ENCODE peak calls at places on chromosomes 13 and 19, in eight cellular contexts. V, C, W, J, O, D, N and S are unnamed samples.
A peak's percentile ranks its signal among the peaks of the same experiment; 100 is the strongest.

GRCh38 chr19:43759515-43759914 is 4.8 kb upstream of the SMG9 start:
- DNase-seq in C (peak; percentile 96), O (no peak), N (peak; percentile 98), V (no peak), D (no peak), W (peak; percentile 55), J (no peak), S (no peak)

GRCh38 chr19:30669329-30670010 is 297.3 kb downstream of the ZNF536 start:
- DNase-seq in D (peak; percentile 90), V (peak; percentile 92), W (peak; percentile 12), N (peak; percentile 23), C (peak; percentile 55), O (peak; percentile 88), J (peak; percentile 68), S (peak; percentile 91)

GRCh38 chr19:498591-498950 is 2.3 kb downstream of the MADCAM1 start:
- DNase-seq in O (peak; percentile 29), C (no peak), D (no peak), J (no peak), V (no peak), W (no peak), N (no peak), S (no peak)

GRCh38 chr19:953501-954271 is 27.9 kb downstream of the ARID3A start:
- DNase-seq in J (no peak), O (peak; percentile 68), W (no peak), D (no peak), V (no peak), N (no peak), C (no peak), S (peak; percentile 28)

GRCh38 chr19:41691268-41691970 is 3.3 kb upstream of the CEACAM7 start:
- DNase-seq in N (peak; percentile 21), D (peak; percentile 68), V (peak; percentile 45), C (peak; percentile 40), O (no peak), J (no peak), W (no peak), S (no peak)

GRCh38 chr19:38233740-38234251 is 9.8 kb upstream of the DPF1 start:
- DNase-seq in C (peak; percentile 83), J (peak; percentile 83), V (peak; percentile 97), N (peak; percentile 74), D (peak; percentile 95), O (peak; percentile 95), W (peak; percentile 59), S (peak; percentile 95)

GRCh38 chr19:16416574-16416973 is 55.2 kb downstream of the EPS15L1 start:
- DNase-seq in D (no peak), C (no peak), J (no peak), O (no peak), N (no peak), W (peak; percentile 10), V (no peak), S (no peak)

GRCh38 chr13:88622362-88622973 is 951.3 kb downstream of the SLITRK5 start:
- DNase-seq in W (no peak), O (no peak), J (no peak), N (peak; percentile 89), D (no peak), C (peak; percentile 4), V (no peak), S (no peak)

GRCh38 chr19:46016426-46017094 is 6.3 kb downstream of the PGLYRP1 start:
- DNase-seq in O (peak; percentile 95), D (peak; percentile 95), V (peak; percentile 92), W (peak; percentile 68), N (peak; percentile 83), C (peak; percentile 82), J (peak; percentile 83), S (peak; percentile 90)

GRCh38 chr13:99828114-99828513 is 143.5 kb downstream of the ZIC5 start:
- DNase-seq in O (no peak), N (no peak), V (no peak), J (no peak), D (no peak), C (no peak), W (no peak), S (no peak)

GRCh38 chr19:4052114-4052992 is 14.3 kb downstream of the ZBTB7A start:
- DNase-seq in W (peak; percentile 20), D (peak; percentile 91), V (no peak), J (no peak), C (peak; percentile 85), N (peak; percentile 80), O (peak; percentile 86), S (no peak)

GRCh38 chr13:24148414-24149305 is 11.9 kb upstream of the SPATA13 start:
- DNase-seq in V (no peak), C (peak; percentile 86), N (peak; percentile 97), W (peak; percentile 99), J (no peak), D (no peak), O (no peak), S (no peak)

GRCh38 chr13:36872621-36873020 is 47.4 kb downstream of the SMAD9 start:
- DNase-seq in C (no peak), D (no peak), V (no peak), W (no peak), O (no peak), N (no peak), J (no peak), S (peak; percentile 6)

GRCh38 chr19:12828494-12828893 is 5.9 kb downstream of the RTBDN start:
- DNase-seq in N (peak; percentile 32), C (peak; percentile 70), D (no peak), V (peak; percentile 73), W (no peak), J (no peak), O (no peak), S (peak; percentile 69)

GRCh38 chr19:56834564-56835375 is 5.8 kb downstream of the PEG3 start:
- DNase-seq in D (no peak), W (no peak), J (no peak), V (no peak), N (no peak), C (no peak), O (no peak), S (no peak)

GRCh38 chr13:108769213-108770070 is 140.0 kb downstream of the MYO16 start:
- DNase-seq in V (no peak), C (peak; percentile 33), D (no peak), O (no peak), N (peak; percentile 53), J (no peak), W (no peak), S (no peak)

GRCh38 chr19:39407644-39408391 is 1.2 kb downstream of the ZFP36 start:
- DNase-seq in J (peak; percentile 56), O (peak; percentile 87), W (no peak), V (peak; percentile 30), D (peak; percentile 94), C (no peak), N (peak; percentile 57), S (no peak)

GRCh38 chr19:28377077-28377476 is 835.9 kb downstream of the UQCRFS1 start:
- DNase-seq in D (no peak), C (no peak), W (no peak), J (no peak), N (no peak), O (no peak), V (no peak), S (peak; percentile 51)

GRCh38 chr19:57302727-57303401 is 17.4 kb upstream of the ZNF543 start:
- DNase-seq in V (no peak), C (no peak), W (no peak), J (no peak), N (no peak), D (no peak), O (no peak), S (no peak)

DNA sequence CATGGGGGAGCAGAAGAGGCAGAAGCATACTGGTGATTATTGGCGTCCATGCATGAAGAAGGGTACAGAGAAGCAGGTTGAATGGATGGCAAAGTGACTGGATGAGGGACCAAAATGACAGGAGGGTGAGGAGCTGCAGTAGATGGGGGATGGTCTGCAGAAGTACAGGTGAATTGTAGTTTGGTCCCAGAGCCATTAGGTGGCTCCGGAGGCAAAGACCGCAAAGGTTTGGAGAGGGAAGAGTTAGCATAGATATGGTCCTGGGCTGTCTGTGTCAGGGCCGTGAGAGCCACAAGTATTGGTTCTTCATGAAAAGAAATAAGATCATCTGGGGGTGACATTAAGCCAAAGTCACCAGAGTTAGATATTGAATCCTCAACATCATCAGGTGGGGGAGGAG is 59.0 kb upstream of the ZNF726 start:
- DNase-seq in W (no peak), J (no peak), O (no peak), N (no peak), V (no peak), C (no peak), D (no peak), S (no peak)
- TF ChIP-seq CTCF in W (no peak), J (no peak), O (no peak), N (no peak), V (no peak), C (no peak), D (no peak), S (no peak)

GRCh38 chr13:95588134-95588533 is 35.6 kb downstream of the CLDN10 start:
- DNase-seq in C (no peak), V (no peak), D (no peak), W (no peak), N (peak; percentile 80), O (no peak), J (no peak), S (no peak)
- TF ChIP-seq CTCF in C (no peak), V (no peak), D (no peak), W (no peak), N (no peak), O (no peak), J (no peak), S (no peak)

GRCh38 chr19:47309038-47309437 is 623 bp upstream of the C5AR1 start:
- DNase-seq in V (no peak), N (no peak), C (peak; percentile 49), O (no peak), W (no peak), J (no peak), D (no peak), S (no peak)

GRCh38 chr19:47310819-47311218 is 1.2 kb downstream of the C5AR1 start:
- DNase-seq in O (peak; percentile 90), V (no peak), J (peak; percentile 50), C (peak; percentile 94), D (peak; percentile 89), N (peak; percentile 78), W (peak; percentile 21), S (no peak)

GRCh38 chr19:47312366-47313006 is 2.8 kb downstream of the C5AR1 start:
- DNase-seq in J (no peak), O (no peak), D (no peak), N (no peak), V (no peak), W (no peak), C (no peak), S (no peak)

GRCh38 chr19:47310323-47310722 is 662 bp downstream of the C5AR1 start:
- DNase-seq in W (no peak), C (no peak), J (no peak), D (no peak), V (no peak), N (no peak), O (no peak), S (no peak)

GRCh38 chr19:47309608-47310007 is at the start of gene C5AR1:
- DNase-seq in N (no peak), J (peak; percentile 41), C (peak; percentile 16), W (no peak), V (no peak), O (peak; percentile 90), D (peak; percentile 89), S (no peak)
- TF ChIP-seq CTCF in N (no peak), J (no peak), C (no peak), W (no peak), V (no peak), O (no peak), D (no peak), S (no peak)

DNA sequence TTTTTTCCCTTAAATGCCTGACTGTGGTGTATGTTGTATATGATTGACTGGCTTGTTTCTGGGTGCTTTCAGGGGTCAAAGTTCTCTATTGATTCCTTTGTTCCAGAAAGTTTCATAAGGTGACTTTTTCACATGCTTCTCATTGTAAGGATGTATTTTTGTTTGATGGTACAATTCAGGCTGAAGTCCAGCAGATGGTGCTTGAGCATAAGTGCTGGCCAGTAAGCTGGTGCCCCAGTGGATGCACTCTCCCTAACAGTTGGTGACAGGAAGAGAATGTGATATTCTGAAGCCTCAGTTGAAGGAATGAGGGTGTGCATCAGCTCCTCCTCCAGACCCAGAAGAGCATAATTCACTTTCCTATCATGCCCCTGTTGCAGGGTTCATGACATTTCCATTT is 1941.6 kb upstream of the PRR20A start:
- DNase-seq in J (no peak), W (no peak), V (peak; percentile 18), O (no peak), D (no peak), C (peak; percentile 0), N (no peak), S (peak; percentile 5)
- TF ChIP-seq CTCF in J (no peak), W (no peak), V (no peak), O (no peak), D (no peak), C (peak; percentile 18), N (no peak), S (peak; percentile 29)